ENCODE peak calls at places on chromosomes 4 and X, in four cellular contexts. D, W, R and N are unnamed samples.

GRCh38 chr4:8891646-8892555 is 20.3 kb upstream of the HMX1 start:
- DNase-seq in D (no peak), R (no peak), W (peak; percentile 33), N (no peak)

GRCh38 chr4:94528792-94529451 is 77.2 kb downstream of the PDLIM5 start:
- DNase-seq in D (no peak), W (no peak), R (no peak), N (no peak)

GRCh38 chr4:25914670-25915358 is 794 bp downstream of the SMIM20 start:
- DNase-seq in W (no peak), R (peak; percentile 63), D (no peak), N (no peak)

GRCh38 chrX:10390187-10390586 is 230.2 kb downstream of the MID1 start:
- DNase-seq in D (no peak), W (no peak), R (no peak), N (no peak)

GRCh38 chrX:137587151-137587550 is 21.2 kb downstream of the ZIC3 start:
- DNase-seq in D (no peak), W (no peak), R (no peak), N (no peak)

GRCh38 chr4:118278473-118279274 is 74.1 kb downstream of the PRSS12 start:
- DNase-seq in W (peak; percentile 97), D (peak; percentile 95), R (peak; percentile 95), N (peak; percentile 98)

GRCh38 chr4:74157116-74157742 is 689 bp upstream of the MTHFD2L start:
- DNase-seq in W (no peak), D (peak; percentile 65), R (peak; percentile 57), N (no peak)

GRCh38 chrX:34893741-34894140 is 48.9 kb upstream of the FAM47B start:
- DNase-seq in R (peak; percentile 57), D (no peak), W (no peak), N (no peak)

GRCh38 chr4:145481164-145481941 is at the start of gene SMAD1:
- DNase-seq in W (peak; percentile 95), D (peak; percentile 94), R (peak; percentile 96), N (peak; percentile 84)

DNA sequence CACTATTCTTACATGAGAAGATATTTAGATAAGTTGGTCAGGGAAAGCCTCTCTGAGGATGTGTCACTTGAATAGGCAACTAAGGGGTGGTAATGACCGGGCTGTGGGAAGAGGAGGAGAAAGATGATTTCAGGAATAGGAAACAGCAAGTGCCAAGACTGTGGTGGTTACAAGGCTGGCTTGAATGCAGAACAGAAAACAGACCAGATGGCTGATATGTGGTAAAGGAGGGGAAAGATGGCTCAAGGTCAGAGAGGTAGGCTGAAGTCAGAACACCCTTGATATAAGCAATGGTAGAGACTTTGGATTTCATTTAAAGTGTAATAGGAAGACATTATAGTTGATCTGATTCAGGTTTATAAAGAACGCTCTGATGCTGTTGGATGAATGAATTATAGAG is 15.0 kb downstream of the TLR7 start:
- DNase-seq in R (no peak), W (no peak), D (no peak), N (no peak)
- H3K9me3 ChIP-seq in R (no peaks in the 10 kb centered on the region), W (no peaks in the 10 kb centered on the region), D (no peaks in the 10 kb centered on the region), N (no peaks in the 10 kb centered on the region)

GRCh38 chrX:148682206-148682605 is 181.8 kb downstream of the AFF2 start:
- DNase-seq in W (no peak), D (no peak), R (no peak), N (no peak)

GRCh38 chrX:148681605-148682004 is 181.2 kb downstream of the AFF2 start:
- DNase-seq in W (no peak), D (no peak), R (no peak), N (no peak)
- H3K4me1 ChIP-seq in W (no peaks in the 10 kb centered on the region), D (no peaks in the 10 kb centered on the region), R (no peaks in the 10 kb centered on the region), N (no peaks in the 10 kb centered on the region)

DNA sequence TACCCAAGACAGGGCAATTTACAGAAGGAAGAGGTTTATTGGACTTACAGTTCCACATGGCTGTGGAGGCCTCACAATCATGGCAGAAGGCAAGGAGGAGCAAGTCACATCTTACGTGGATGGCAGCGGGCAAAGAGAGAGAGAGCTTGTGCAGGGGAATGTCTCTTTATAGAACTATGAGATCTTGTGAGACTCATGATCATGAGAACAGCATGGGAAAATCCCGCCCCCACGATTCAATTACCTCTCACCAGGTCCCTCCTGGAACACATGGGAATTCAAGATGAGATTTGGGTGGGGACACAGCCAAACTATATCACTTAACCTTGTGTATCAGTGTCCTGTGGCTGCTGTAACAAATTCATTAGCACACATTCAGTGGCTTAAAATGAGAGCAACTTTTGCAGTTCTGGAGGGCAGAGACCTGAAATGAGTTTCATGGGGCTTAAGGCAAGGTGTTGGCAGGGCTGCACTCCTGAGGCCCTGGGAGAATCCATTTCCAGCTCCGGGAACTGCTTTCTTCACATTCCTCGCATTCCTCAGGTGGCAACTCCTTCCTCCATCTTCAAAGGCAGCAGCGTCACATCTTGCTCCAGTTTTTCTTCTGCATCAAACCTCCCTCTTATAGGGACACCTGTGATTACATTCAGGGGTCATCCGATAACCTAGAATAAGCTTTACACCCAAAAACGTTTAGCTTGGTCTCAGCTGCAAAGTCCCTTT is 22.3 kb upstream of the NSG1 start:
- DNase-seq in R (no peak), D (no peak), W (no peak), N (no peak)
- H3K9me3 ChIP-seq in R (no peaks in the 10 kb centered on the region), D (no peaks in the 10 kb centered on the region), W (no peaks in the 10 kb centered on the region), N (no peaks in the 10 kb centered on the region)

GRCh38 chrX:154011376-154012335 is 8.0 kb downstream of the IRAK1 start:
- DNase-seq in R (peak; percentile 73), W (no peak), D (no peak), N (no peak)

GRCh38 chrX:154008521-154008920 is 11.2 kb downstream of the IRAK1 start:
- DNase-seq in R (peak; percentile 35), W (no peak), D (no peak), N (no peak)

GRCh38 chrX:154004315-154004714 is 15.4 kb downstream of the IRAK1 start:
- DNase-seq in D (no peak), R (peak; percentile 32), W (no peak), N (no peak)

GRCh38 chrX:154010330-154011087 is 9.2 kb downstream of the IRAK1 start:
- DNase-seq in R (peak; percentile 72), D (peak; percentile 63), W (no peak), N (no peak)

GRCh38 chrX:154006965-154007364 is 12.7 kb downstream of the IRAK1 start:
- DNase-seq in W (no peak), D (no peak), R (peak; percentile 13), N (no peak)
- H3K4me1 ChIP-seq in W (no peaks in the 10 kb centered on the region), D (no peaks in the 10 kb centered on the region), R (peaks cover 6% of the 10 kb centered on the region), N (no peaks in the 10 kb centered on the region)

GRCh38 chrX:155132110-155132509 is 60.8 kb downstream of the BRCC3 start:
- DNase-seq in D (no peak), R (no peak), W (no peak), N (no peak)

GRCh38 chrX:155127465-155127864 is 56.2 kb downstream of the BRCC3 start:
- DNase-seq in R (no peak), D (no peak), W (no peak), N (no peak)

GRCh38 chrX:155127940-155128339 is 56.6 kb downstream of the BRCC3 start:
- DNase-seq in W (no peak), D (no peak), R (no peak), N (no peak)
- H3K9me3 ChIP-seq in W (no peaks in the 10 kb centered on the region), D (no peaks in the 10 kb centered on the region), R (no peaks in the 10 kb centered on the region), N (no peaks in the 10 kb centered on the region)

DNA sequence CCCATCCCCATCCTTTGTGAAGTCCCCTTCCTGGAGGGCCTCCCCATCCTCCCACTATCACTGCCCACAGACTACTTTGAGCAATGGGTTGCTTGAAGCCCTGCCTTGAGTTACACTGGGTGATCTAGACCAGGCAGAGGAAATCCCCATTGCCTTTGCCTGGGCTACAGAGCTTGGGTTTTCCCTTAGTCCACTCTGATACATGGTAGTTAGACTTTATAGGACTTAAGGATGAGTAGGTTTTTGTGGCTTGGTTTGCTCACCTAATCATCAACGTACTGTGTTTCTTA is 56.6 kb downstream of the TMEM131L start:
- DNase-seq in R (no peak), W (no peak), D (no peak), N (no peak)
- H3K4me1 ChIP-seq in R (peaks cover 9% of the 10 kb centered on the region), W (no peaks in the 10 kb centered on the region), D (no peaks in the 10 kb centered on the region), N (peaks cover 14% of the 10 kb centered on the region)

GRCh38 chr4:12691168-12691567 is 793.0 kb downstream of the RAB28 start:
- DNase-seq in W (no peak), R (no peak), D (no peak), N (no peak)
- H3K9me3 ChIP-seq in W (no peaks in the 10 kb centered on the region), R (no peaks in the 10 kb centered on the region), D (no peaks in the 10 kb centered on the region), N (no peaks in the 10 kb centered on the region)

GRCh38 chr4:76589872-76590846 is 155.1 kb downstream of the SHROOM3 start:
- DNase-seq in D (peak; percentile 96), W (peak; percentile 70), R (peak; percentile 75), N (peak; percentile 48)
- H3K4me1 ChIP-seq in D (peaks cover 40% of the 10 kb centered on the region), W (no peaks in the 10 kb centered on the region), R (peaks cover 26% of the 10 kb centered on the region), N (peaks cover 44% of the 10 kb centered on the region)

DNA sequence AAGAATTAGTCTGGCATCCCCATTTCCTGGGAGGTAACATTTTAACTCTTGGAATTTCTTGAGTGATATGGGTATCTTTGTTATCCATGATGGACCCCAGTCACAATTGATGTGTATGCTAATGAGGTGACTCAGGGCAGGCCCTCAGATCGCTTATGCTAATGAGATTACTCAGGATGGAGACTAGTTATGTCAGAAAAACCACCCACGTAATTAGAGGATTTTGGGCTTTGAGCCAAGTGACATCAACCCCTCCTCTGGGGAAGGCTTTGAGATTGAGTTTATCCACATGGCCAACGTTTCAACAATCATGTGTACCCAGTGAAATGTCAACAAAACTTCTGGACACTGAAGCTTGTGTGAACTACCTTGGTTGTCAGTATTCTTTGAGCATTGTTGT is 772.7 kb downstream of the STPG2 start:
- DNase-seq in W (no peak), D (no peak), R (no peak), N (no peak)
- H3K9me3 ChIP-seq in W (no peaks in the 10 kb centered on the region), D (no peaks in the 10 kb centered on the region), R (no peaks in the 10 kb centered on the region), N (no peaks in the 10 kb centered on the region)

DNA sequence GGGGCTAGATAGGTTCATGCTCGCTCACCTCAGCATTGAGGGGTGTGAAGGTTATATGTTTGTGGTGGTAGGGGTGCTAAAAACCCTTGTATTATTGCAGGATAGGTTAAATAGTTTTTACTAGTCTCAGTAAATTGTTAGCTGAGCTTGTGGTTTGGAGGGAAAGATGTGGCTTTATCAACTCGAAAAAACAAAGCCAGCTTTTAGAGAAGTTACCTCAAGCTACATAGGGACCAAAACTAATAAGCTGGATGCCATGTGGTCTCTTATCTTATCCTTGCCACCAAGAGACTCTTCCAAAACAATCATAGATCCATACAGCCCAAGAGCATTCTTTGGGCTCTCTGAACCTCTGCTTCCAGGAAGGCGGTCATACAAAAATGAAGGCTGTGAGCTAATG is 29.2 kb downstream of the MSN start:
- DNase-seq in R (no peak), W (no peak), D (no peak), N (no peak)
- H3K4me1 ChIP-seq in R (peaks cover 47% of the 10 kb centered on the region), W (peaks cover 34% of the 10 kb centered on the region), D (peaks cover 6% of the 10 kb centered on the region), N (no peaks in the 10 kb centered on the region)